ENCODE peak calls at places on chromosomes 12 and 14, in eight cellular contexts. E is stomach, K is heart left ventricle, J is mesenchymal stem cell, I is H9, G is GM12878, Z is lower lobe of right lung, R is neural progenitor cell. T is an unnamed sample.
A peak's percentile ranks its signal among the peaks of the same experiment; 100 is the strongest.

GRCh38 chr14:22112004-22112403 is 438.4 kb upstream of the OR4E1 start:
- DNase-seq in E (no peak), K (no peak), J (no peak), I (no peak), G (no peak), Z (no peak), R (peak; percentile 31), T (peak; percentile 34)

GRCh38 chr14:100106661-100107112 is 41.5 kb downstream of the EVL start:
- DNase-seq in E (no peak), K (no peak), J (no peak), I (no peak), G (no peak), Z (no peak), R (no peak), T (no peak)

GRCh38 chr12:15011162-15011561 is 38.3 kb downstream of the PDE6H start:
- DNase-seq in E (no peak), K (no peak), J (no peak), I (no peak), G (no peak), Z (no peak), R (no peak), T (no peak)

GRCh38 chr12:68904351-68904982 is 28.5 kb downstream of the CPM start:
- DNase-seq in E (no peak), K (no peak), J (no peak), I (no peak), G (no peak), Z (no peak), R (no peak), T (no peak)

GRCh38 chr12:88921890-88922532 is 341.7 kb upstream of the KITLG start:
- DNase-seq in E (no peak), K (no peak), J (no peak), I (no peak), G (no peak), Z (no peak), R (no peak), T (no peak)

GRCh38 chr12:15933751-15934150 is 22.6 kb downstream of the DERA start:
- DNase-seq in E (no peak), K (no peak), J (no peak), I (no peak), G (no peak), Z (no peak), R (no peak), T (no peak)

GRCh38 chr12:67068773-67069450 is 200.2 kb upstream of the CAND1 start:
- DNase-seq in E (peak; percentile 34), K (no peak), J (peak; percentile 46), I (peak; percentile 74), G (no peak), Z (peak; percentile 49), R (peak; percentile 83), T (peak; percentile 70)

GRCh38 chr12:89225808-89226368 is 126.4 kb downstream of the DUSP6 start:
- DNase-seq in E (peak; percentile 62), K (no peak), J (peak; percentile 74), I (peak; percentile 65), G (no peak), Z (no peak), R (peak; percentile 12), T (peak; percentile 85)

GRCh38 chr12:613996-614726 is 49.1 kb downstream of the NINJ2 start:
- DNase-seq in E (peak; percentile 35), K (no peak), J (peak; percentile 9), I (peak; percentile 59), G (no peak), Z (peak; percentile 69), R (peak; percentile 61), T (no peak)

GRCh38 chr14:24098927-24099813 is 5.1 kb downstream of the PCK2 start:
- DNase-seq in E (peak; percentile 69), K (no peak), J (no peak), I (no peak), G (no peak), Z (no peak), R (no peak), T (no peak)

GRCh38 chr12:79083181-79083580 is 218.6 kb downstream of the SYT1 start:
- DNase-seq in E (no peak), K (no peak), J (no peak), I (no peak), G (no peak), Z (no peak), R (no peak), T (no peak)

GRCh38 chr12:50727466-50727865 is 36.4 kb upstream of the ATF1 start:
- DNase-seq in E (no peak), K (no peak), J (no peak), I (no peak), G (no peak), Z (no peak), R (no peak), T (no peak)

GRCh38 chr14:80587096-80587724 is 354.3 kb downstream of the CEP128 start:
- DNase-seq in E (no peak), K (no peak), J (peak; percentile 49), I (no peak), G (peak; percentile 89), Z (no peak), R (peak; percentile 32), T (no peak)

GRCh38 chr14:101774006-101774755 is 12.7 kb downstream of the PPP2R5C start:
- DNase-seq in E (no peak), K (no peak), J (no peak), I (no peak), G (no peak), Z (no peak), R (no peak), T (no peak)

GRCh38 chr12:71599213-71599612 is 64.4 kb downstream of the ZFC3H1 start:
- DNase-seq in E (no peak), K (no peak), J (no peak), I (no peak), G (no peak), Z (no peak), R (no peak), T (no peak)

GRCh38 chr12:85016423-85016822 is 19.7 kb downstream of the TSPAN19 start:
- DNase-seq in E (no peak), K (no peak), J (peak; percentile 94), I (no peak), G (no peak), Z (no peak), R (no peak), T (no peak)

GRCh38 chr12:190881-191280 is 23.1 kb downstream of the SLC6A12 start:
- DNase-seq in E (no peak), K (no peak), J (no peak), I (no peak), G (no peak), Z (peak; percentile 30), R (no peak), T (no peak)

GRCh38 chr12:102568151-102568815 is 87.9 kb upstream of the IGF1 start:
- DNase-seq in E (no peak), K (no peak), J (peak; percentile 6), I (no peak), G (no peak), Z (no peak), R (no peak), T (no peak)

GRCh38 chr12:77343291-77343690 is 277.9 kb upstream of the E2F7 start:
- DNase-seq in E (no peak), K (no peak), J (no peak), I (no peak), G (no peak), Z (no peak), R (no peak), T (no peak)

GRCh38 chr12:66077542-66077941 is 53.0 kb downstream of the LLPH start:
- DNase-seq in E (no peak), K (no peak), J (no peak), I (no peak), G (no peak), Z (no peak), R (no peak), T (no peak)

GRCh38 chr12:95710386-95710785 is 80.2 kb downstream of the NTN4 start:
- DNase-seq in E (no peak), K (no peak), J (no peak), I (no peak), G (no peak), Z (no peak), R (no peak), T (no peak)
- H3K27ac ChIP-seq in E (no peak overlapping the region), K (no peak overlapping the region), J (no peak overlapping the region), I (no peak overlapping the region), G (no peak overlapping the region), Z (no peak overlapping the region), R (no peak overlapping the region), T (no peak overlapping the region)

GRCh38 chr14:34678306-34678705 is 36.1 kb downstream of the CFL2 start:
- DNase-seq in E (no peak), K (no peak), J (no peak), I (no peak), G (no peak), Z (no peak), R (no peak), T (no peak)
- H3K27ac ChIP-seq in E (no peak overlapping the region), K (no peak overlapping the region), J (no peak overlapping the region), I (no peak overlapping the region), G (no peak overlapping the region), Z (no peak overlapping the region), R (no peak overlapping the region), T (no peak overlapping the region)

GRCh38 chr12:75982974-75983660 is 48.5 kb downstream of the PHLDA1 start:
- DNase-seq in E (no peak), K (no peak), J (peak; percentile 29), I (no peak), G (no peak), Z (no peak), R (no peak), T (peak; percentile 35)
- H3K27ac ChIP-seq in E (peak overlapping the region; percentile 61), K (peak overlapping the region; percentile 60), J (no peak overlapping the region), I (no peak overlapping the region), G (no peak overlapping the region), Z (peak overlapping the region; percentile 55), R (no peak overlapping the region), T (peak overlapping the region; percentile 24)

DNA sequence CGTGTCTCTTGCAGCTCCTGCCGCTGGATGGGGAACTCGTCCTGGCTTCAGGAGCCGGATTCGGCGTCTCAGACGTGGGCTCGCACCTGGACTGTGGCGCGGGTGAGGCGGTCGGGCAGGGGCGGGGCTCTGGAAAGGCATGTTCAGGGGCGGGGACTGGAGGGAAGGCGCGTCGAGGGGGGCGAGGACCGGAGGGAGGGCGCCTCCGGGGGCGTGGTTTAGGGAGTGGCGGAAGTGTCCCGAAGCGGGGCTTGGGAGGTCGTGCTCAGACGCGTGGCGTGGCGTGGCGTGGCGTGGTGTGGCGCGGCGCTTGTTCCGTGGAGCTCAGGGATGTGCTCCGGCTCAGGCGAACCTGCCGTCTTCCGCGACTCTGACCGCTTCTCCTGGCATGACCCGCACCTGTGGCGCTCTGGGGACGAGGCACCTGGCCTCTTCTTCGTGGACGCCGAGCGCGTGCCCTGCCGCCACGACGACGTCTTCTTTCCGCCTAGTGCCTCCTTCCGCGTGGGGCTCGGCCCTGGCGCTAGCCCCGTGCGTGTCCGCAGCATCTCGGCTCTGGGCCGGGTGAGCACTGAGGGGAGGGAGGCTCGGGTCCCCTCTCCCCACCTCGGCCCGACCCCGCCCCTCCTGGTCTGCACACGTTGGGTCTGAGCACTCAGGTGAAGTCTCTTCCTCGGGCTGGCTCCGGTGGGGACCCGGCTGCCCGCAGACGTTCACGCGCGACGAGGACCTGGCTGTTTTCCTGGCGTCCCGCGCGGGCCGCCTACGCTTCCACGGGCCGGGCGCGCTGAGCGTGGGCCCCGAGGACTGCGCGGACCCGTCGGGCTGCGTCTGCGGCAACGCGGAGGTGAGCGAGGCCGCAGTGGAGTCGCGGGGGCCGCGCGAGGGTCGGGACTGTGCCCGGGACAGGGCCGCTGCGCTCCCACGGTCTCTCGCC is 6.2 kb downstream of the AMN start:
- DNase-seq in E (peak; percentile 87), K (peak; percentile 50), J (peak; percentile 48), I (peak; percentile 88), G (no peak), Z (peak; percentile 91), R (peak; percentile 91), T (peak; percentile 97)
- H3K27ac ChIP-seq in E (peak overlapping the region; percentile 86), K (no peak overlapping the region), J (no peak overlapping the region), I (no peak overlapping the region), G (no peak overlapping the region), Z (peak overlapping the region; percentile 83), R (no peak overlapping the region), T (peak overlapping the region; percentile 95)